ENCODE peak calls at places on chromosomes 4 and X, in eight cellular contexts. One of them, this sample, is unnamed.

GRCh38 chrX:103637604-103638338 is 9.0 kb downstream of the TCEAL1 start:
- DNase-seq in epithelial cell of esophagus: peak
- DNase-seq in effector memory CD8-positive, alpha-beta T cell: no peak
- DNase-seq in cardiac muscle cell: no peak
- DNase-seq in stimulated activated CD4-positive, alpha-beta T cell treated with anti-CD3 and anti-CD28 coated beads, Interleukin-15, amount 100 ng/mL, for 1 hour: no peak
- DNase-seq in nephron progenitor cell: no peak
- DNase-seq in activated T-cell treated with anti-CD3 and anti-CD28 coated beads for 24 hours: no peak
- DNase-seq in glutamatergic neuron: no peak
- DNase-seq in this sample: no peak

GRCh38 chr4:105306158-105306781 is 159.6 kb downstream of the TET2 start:
- DNase-seq in epithelial cell of esophagus: peak
- DNase-seq in effector memory CD8-positive, alpha-beta T cell: peak
- DNase-seq in cardiac muscle cell: no peak
- DNase-seq in stimulated activated CD4-positive, alpha-beta T cell treated with anti-CD3 and anti-CD28 coated beads, Interleukin-15, amount 100 ng/mL, for 1 hour: peak
- DNase-seq in nephron progenitor cell: no peak
- DNase-seq in activated T-cell treated with anti-CD3 and anti-CD28 coated beads for 24 hours: peak
- DNase-seq in glutamatergic neuron: no peak
- DNase-seq in this sample: no peak

GRCh38 chr4:87965501-87965975 is 10.0 kb upstream of the SPP1 start:
- DNase-seq in epithelial cell of esophagus: no peak
- DNase-seq in effector memory CD8-positive, alpha-beta T cell: no peak
- DNase-seq in cardiac muscle cell: no peak
- DNase-seq in stimulated activated CD4-positive, alpha-beta T cell treated with anti-CD3 and anti-CD28 coated beads, Interleukin-15, amount 100 ng/mL, for 1 hour: no peak
- DNase-seq in nephron progenitor cell: no peak
- DNase-seq in activated T-cell treated with anti-CD3 and anti-CD28 coated beads for 24 hours: no peak
- DNase-seq in glutamatergic neuron: no peak
- DNase-seq in this sample: no peak

GRCh38 chrX:148501121-148502066 is 977 bp downstream of the AFF2 start:
- DNase-seq in epithelial cell of esophagus: peak
- DNase-seq in effector memory CD8-positive, alpha-beta T cell: peak
- DNase-seq in cardiac muscle cell: peak
- DNase-seq in stimulated activated CD4-positive, alpha-beta T cell treated with anti-CD3 and anti-CD28 coated beads, Interleukin-15, amount 100 ng/mL, for 1 hour: no peak
- DNase-seq in nephron progenitor cell: peak
- DNase-seq in activated T-cell treated with anti-CD3 and anti-CD28 coated beads for 24 hours: no peak
- DNase-seq in glutamatergic neuron: peak
- DNase-seq in this sample: no peak

GRCh38 chrX:151970661-151971060 is 3.8 kb downstream of the GABRE start:
- DNase-seq in epithelial cell of esophagus: peak
- DNase-seq in effector memory CD8-positive, alpha-beta T cell: no peak
- DNase-seq in cardiac muscle cell: no peak
- DNase-seq in stimulated activated CD4-positive, alpha-beta T cell treated with anti-CD3 and anti-CD28 coated beads, Interleukin-15, amount 100 ng/mL, for 1 hour: no peak
- DNase-seq in nephron progenitor cell: no peak
- DNase-seq in activated T-cell treated with anti-CD3 and anti-CD28 coated beads for 24 hours: no peak
- DNase-seq in glutamatergic neuron: no peak
- DNase-seq in this sample: no peak

GRCh38 chr4:85825937-85826678 is 351.2 kb downstream of the ARHGAP24 start:
- DNase-seq in epithelial cell of esophagus: no peak
- DNase-seq in effector memory CD8-positive, alpha-beta T cell: no peak
- DNase-seq in cardiac muscle cell: peak
- DNase-seq in stimulated activated CD4-positive, alpha-beta T cell treated with anti-CD3 and anti-CD28 coated beads, Interleukin-15, amount 100 ng/mL, for 1 hour: no peak
- DNase-seq in nephron progenitor cell: peak
- DNase-seq in activated T-cell treated with anti-CD3 and anti-CD28 coated beads for 24 hours: no peak
- DNase-seq in glutamatergic neuron: peak
- DNase-seq in this sample: no peak

GRCh38 chrX:46589977-46590723 is 16.6 kb downstream of the CHST7 start:
- DNase-seq in epithelial cell of esophagus: peak
- DNase-seq in effector memory CD8-positive, alpha-beta T cell: no peak
- DNase-seq in cardiac muscle cell: no peak
- DNase-seq in stimulated activated CD4-positive, alpha-beta T cell treated with anti-CD3 and anti-CD28 coated beads, Interleukin-15, amount 100 ng/mL, for 1 hour: no peak
- DNase-seq in nephron progenitor cell: no peak
- DNase-seq in activated T-cell treated with anti-CD3 and anti-CD28 coated beads for 24 hours: no peak
- DNase-seq in glutamatergic neuron: no peak
- DNase-seq in this sample: no peak

GRCh38 chr4:4341861-4342650 is 44.8 kb upstream of the NSG1 start:
- DNase-seq in epithelial cell of esophagus: no peak
- DNase-seq in effector memory CD8-positive, alpha-beta T cell: no peak
- DNase-seq in cardiac muscle cell: no peak
- DNase-seq in stimulated activated CD4-positive, alpha-beta T cell treated with anti-CD3 and anti-CD28 coated beads, Interleukin-15, amount 100 ng/mL, for 1 hour: no peak
- DNase-seq in nephron progenitor cell: no peak
- DNase-seq in activated T-cell treated with anti-CD3 and anti-CD28 coated beads for 24 hours: no peak
- DNase-seq in glutamatergic neuron: no peak
- DNase-seq in this sample: no peak

GRCh38 chr4:80393246-80393969 is 57.9 kb downstream of the CFAP299 start:
- DNase-seq in epithelial cell of esophagus: peak
- DNase-seq in effector memory CD8-positive, alpha-beta T cell: no peak
- DNase-seq in cardiac muscle cell: no peak
- DNase-seq in stimulated activated CD4-positive, alpha-beta T cell treated with anti-CD3 and anti-CD28 coated beads, Interleukin-15, amount 100 ng/mL, for 1 hour: no peak
- DNase-seq in nephron progenitor cell: no peak
- DNase-seq in activated T-cell treated with anti-CD3 and anti-CD28 coated beads for 24 hours: no peak
- DNase-seq in glutamatergic neuron: no peak
- DNase-seq in this sample: no peak

GRCh38 chr4:141913928-141914327 is 277.5 kb downstream of the IL15 start:
- DNase-seq in epithelial cell of esophagus: peak
- DNase-seq in effector memory CD8-positive, alpha-beta T cell: no peak
- DNase-seq in cardiac muscle cell: peak
- DNase-seq in stimulated activated CD4-positive, alpha-beta T cell treated with anti-CD3 and anti-CD28 coated beads, Interleukin-15, amount 100 ng/mL, for 1 hour: no peak
- DNase-seq in nephron progenitor cell: no peak
- DNase-seq in activated T-cell treated with anti-CD3 and anti-CD28 coated beads for 24 hours: no peak
- DNase-seq in glutamatergic neuron: no peak
- DNase-seq in this sample: no peak

GRCh38 chr4:15906024-15906443 is 32.5 kb downstream of the FGFBP1 start:
- DNase-seq in epithelial cell of esophagus: peak
- DNase-seq in effector memory CD8-positive, alpha-beta T cell: no peak
- DNase-seq in cardiac muscle cell: no peak
- DNase-seq in stimulated activated CD4-positive, alpha-beta T cell treated with anti-CD3 and anti-CD28 coated beads, Interleukin-15, amount 100 ng/mL, for 1 hour: no peak
- DNase-seq in nephron progenitor cell: no peak
- DNase-seq in activated T-cell treated with anti-CD3 and anti-CD28 coated beads for 24 hours: no peak
- DNase-seq in glutamatergic neuron: no peak
- DNase-seq in this sample: peak

GRCh38 chr4:104064650-104065577 is 345.1 kb upstream of the TACR3 start:
- DNase-seq in epithelial cell of esophagus: peak
- DNase-seq in effector memory CD8-positive, alpha-beta T cell: no peak
- DNase-seq in cardiac muscle cell: peak
- DNase-seq in stimulated activated CD4-positive, alpha-beta T cell treated with anti-CD3 and anti-CD28 coated beads, Interleukin-15, amount 100 ng/mL, for 1 hour: no peak
- DNase-seq in nephron progenitor cell: peak
- DNase-seq in activated T-cell treated with anti-CD3 and anti-CD28 coated beads for 24 hours: no peak
- DNase-seq in glutamatergic neuron: peak
- DNase-seq in this sample: peak

GRCh38 chrX:11996810-11997209 is 141.5 kb upstream of the FRMPD4 start:
- DNase-seq in epithelial cell of esophagus: no peak
- DNase-seq in effector memory CD8-positive, alpha-beta T cell: no peak
- DNase-seq in cardiac muscle cell: no peak
- DNase-seq in stimulated activated CD4-positive, alpha-beta T cell treated with anti-CD3 and anti-CD28 coated beads, Interleukin-15, amount 100 ng/mL, for 1 hour: no peak
- DNase-seq in nephron progenitor cell: no peak
- DNase-seq in activated T-cell treated with anti-CD3 and anti-CD28 coated beads for 24 hours: no peak
- DNase-seq in glutamatergic neuron: no peak
- DNase-seq in this sample: no peak

GRCh38 chr4:53644607-53645006 is 53.3 kb upstream of the LNX1 start:
- DNase-seq in epithelial cell of esophagus: peak
- DNase-seq in effector memory CD8-positive, alpha-beta T cell: no peak
- DNase-seq in cardiac muscle cell: no peak
- DNase-seq in stimulated activated CD4-positive, alpha-beta T cell treated with anti-CD3 and anti-CD28 coated beads, Interleukin-15, amount 100 ng/mL, for 1 hour: no peak
- DNase-seq in nephron progenitor cell: no peak
- DNase-seq in activated T-cell treated with anti-CD3 and anti-CD28 coated beads for 24 hours: no peak
- DNase-seq in glutamatergic neuron: no peak
- DNase-seq in this sample: peak

GRCh38 chr4:55733874-55734437 is 85.6 kb upstream of the EXOC1L start:
- DNase-seq in epithelial cell of esophagus: peak
- DNase-seq in effector memory CD8-positive, alpha-beta T cell: no peak
- DNase-seq in cardiac muscle cell: no peak
- DNase-seq in stimulated activated CD4-positive, alpha-beta T cell treated with anti-CD3 and anti-CD28 coated beads, Interleukin-15, amount 100 ng/mL, for 1 hour: no peak
- DNase-seq in nephron progenitor cell: no peak
- DNase-seq in activated T-cell treated with anti-CD3 and anti-CD28 coated beads for 24 hours: no peak
- DNase-seq in glutamatergic neuron: no peak
- DNase-seq in this sample: peak

GRCh38 chr4:128601992-128602695 is 207.4 kb upstream of the JADE1 start:
- DNase-seq in epithelial cell of esophagus: no peak
- DNase-seq in effector memory CD8-positive, alpha-beta T cell: no peak
- DNase-seq in cardiac muscle cell: no peak
- DNase-seq in stimulated activated CD4-positive, alpha-beta T cell treated with anti-CD3 and anti-CD28 coated beads, Interleukin-15, amount 100 ng/mL, for 1 hour: no peak
- DNase-seq in nephron progenitor cell: no peak
- DNase-seq in activated T-cell treated with anti-CD3 and anti-CD28 coated beads for 24 hours: no peak
- DNase-seq in glutamatergic neuron: no peak
- DNase-seq in this sample: no peak

GRCh38 chrX:29687687-29688086 is 527.7 kb upstream of the MAGEB2 start:
- DNase-seq in epithelial cell of esophagus: peak
- DNase-seq in effector memory CD8-positive, alpha-beta T cell: no peak
- DNase-seq in cardiac muscle cell: no peak
- DNase-seq in stimulated activated CD4-positive, alpha-beta T cell treated with anti-CD3 and anti-CD28 coated beads, Interleukin-15, amount 100 ng/mL, for 1 hour: no peak
- DNase-seq in nephron progenitor cell: no peak
- DNase-seq in activated T-cell treated with anti-CD3 and anti-CD28 coated beads for 24 hours: no peak
- DNase-seq in glutamatergic neuron: no peak
- DNase-seq in this sample: no peak

GRCh38 chr4:139606600-139607301 is 50.7 kb upstream of the SETD7 start:
- DNase-seq in epithelial cell of esophagus: peak
- DNase-seq in effector memory CD8-positive, alpha-beta T cell: no peak
- DNase-seq in cardiac muscle cell: no peak
- DNase-seq in stimulated activated CD4-positive, alpha-beta T cell treated with anti-CD3 and anti-CD28 coated beads, Interleukin-15, amount 100 ng/mL, for 1 hour: no peak
- DNase-seq in nephron progenitor cell: no peak
- DNase-seq in activated T-cell treated with anti-CD3 and anti-CD28 coated beads for 24 hours: no peak
- DNase-seq in glutamatergic neuron: no peak
- DNase-seq in this sample: peak

GRCh38 chr4:110953898-110954297 is 331.0 kb upstream of the PITX2 start:
- DNase-seq in epithelial cell of esophagus: no peak
- DNase-seq in effector memory CD8-positive, alpha-beta T cell: no peak
- DNase-seq in cardiac muscle cell: no peak
- DNase-seq in stimulated activated CD4-positive, alpha-beta T cell treated with anti-CD3 and anti-CD28 coated beads, Interleukin-15, amount 100 ng/mL, for 1 hour: no peak
- DNase-seq in nephron progenitor cell: no peak
- DNase-seq in activated T-cell treated with anti-CD3 and anti-CD28 coated beads for 24 hours: no peak
- DNase-seq in glutamatergic neuron: no peak
- DNase-seq in this sample: peak

GRCh38 chrX:40773188-40773587 is 37.8 kb upstream of the MED14 start:
- DNase-seq in epithelial cell of esophagus: no peak
- DNase-seq in effector memory CD8-positive, alpha-beta T cell: no peak
- DNase-seq in cardiac muscle cell: no peak
- DNase-seq in stimulated activated CD4-positive, alpha-beta T cell treated with anti-CD3 and anti-CD28 coated beads, Interleukin-15, amount 100 ng/mL, for 1 hour: no peak
- DNase-seq in nephron progenitor cell: no peak
- DNase-seq in activated T-cell treated with anti-CD3 and anti-CD28 coated beads for 24 hours: no peak
- DNase-seq in glutamatergic neuron: no peak
- DNase-seq in this sample: no peak

GRCh38 chr4:156193116-156193515 is 239.4 kb upstream of the CTSO start:
- DNase-seq in epithelial cell of esophagus: no peak
- DNase-seq in effector memory CD8-positive, alpha-beta T cell: no peak
- DNase-seq in cardiac muscle cell: no peak
- DNase-seq in stimulated activated CD4-positive, alpha-beta T cell treated with anti-CD3 and anti-CD28 coated beads, Interleukin-15, amount 100 ng/mL, for 1 hour: no peak
- DNase-seq in nephron progenitor cell: peak
- DNase-seq in activated T-cell treated with anti-CD3 and anti-CD28 coated beads for 24 hours: no peak
- DNase-seq in glutamatergic neuron: no peak
- DNase-seq in this sample: no peak

GRCh38 chr4:108601096-108601495 is 19.3 kb upstream of the RPL34 start:
- DNase-seq in epithelial cell of esophagus: no peak
- DNase-seq in effector memory CD8-positive, alpha-beta T cell: no peak
- DNase-seq in cardiac muscle cell: no peak
- DNase-seq in stimulated activated CD4-positive, alpha-beta T cell treated with anti-CD3 and anti-CD28 coated beads, Interleukin-15, amount 100 ng/mL, for 1 hour: no peak
- DNase-seq in nephron progenitor cell: no peak
- DNase-seq in activated T-cell treated with anti-CD3 and anti-CD28 coated beads for 24 hours: no peak
- DNase-seq in glutamatergic neuron: no peak
- DNase-seq in this sample: no peak

GRCh38 chr4:30817489-30817888 is 97.3 kb downstream of the PCDH7 start:
- DNase-seq in epithelial cell of esophagus: no peak
- DNase-seq in effector memory CD8-positive, alpha-beta T cell: no peak
- DNase-seq in cardiac muscle cell: no peak
- DNase-seq in stimulated activated CD4-positive, alpha-beta T cell treated with anti-CD3 and anti-CD28 coated beads, Interleukin-15, amount 100 ng/mL, for 1 hour: no peak
- DNase-seq in nephron progenitor cell: no peak
- DNase-seq in activated T-cell treated with anti-CD3 and anti-CD28 coated beads for 24 hours: no peak
- DNase-seq in glutamatergic neuron: no peak
- DNase-seq in this sample: no peak

GRCh38 chr4:41796545-41797210 is 48.2 kb upstream of the PHOX2B start:
- DNase-seq in epithelial cell of esophagus: no peak
- DNase-seq in effector memory CD8-positive, alpha-beta T cell: no peak
- DNase-seq in cardiac muscle cell: peak
- DNase-seq in stimulated activated CD4-positive, alpha-beta T cell treated with anti-CD3 and anti-CD28 coated beads, Interleukin-15, amount 100 ng/mL, for 1 hour: no peak
- DNase-seq in nephron progenitor cell: peak
- DNase-seq in activated T-cell treated with anti-CD3 and anti-CD28 coated beads for 24 hours: no peak
- DNase-seq in glutamatergic neuron: peak
- DNase-seq in this sample: no peak

GRCh38 chr4:89836897-89837384 is at the start of gene SNCA:
- DNase-seq in epithelial cell of esophagus: peak
- DNase-seq in effector memory CD8-positive, alpha-beta T cell: no peak
- DNase-seq in cardiac muscle cell: peak
- DNase-seq in stimulated activated CD4-positive, alpha-beta T cell treated with anti-CD3 and anti-CD28 coated beads, Interleukin-15, amount 100 ng/mL, for 1 hour: peak
- DNase-seq in nephron progenitor cell: peak
- DNase-seq in activated T-cell treated with anti-CD3 and anti-CD28 coated beads for 24 hours: no peak
- DNase-seq in glutamatergic neuron: peak
- DNase-seq in this sample: no peak

This sample was measured in LoVo.